ENCODE peak calls at places on chromosomes 3 and 15, in four cellular contexts. Z is stomach, O is coronary artery, N is nephron progenitor cell. M is an unnamed sample.

GRCh38 chr15:80604583-80605506 is 90.3 kb upstream of the ABHD17C start:
- DNase-seq in Z (no peak), O (peak; percentile 24), N (no peak), M (no peak)

GRCh38 chr15:64191971-64192830 is 29.4 kb upstream of the PPIB start:
- DNase-seq in Z (no peak), O (no peak), N (no peak), M (no peak)

GRCh38 chr3:196440696-196441095 is 8.5 kb upstream of the UBXN7 start:
- DNase-seq in Z (no peak), O (no peak), N (no peak), M (no peak)

GRCh38 chr15:42070966-42071350 is 23.4 kb downstream of the PLA2G4D start:
- DNase-seq in Z (no peak), O (peak; percentile 41), N (no peak), M (no peak)

GRCh38 chr15:48414015-48414414 is 82.8 kb downstream of the DUT start:
- DNase-seq in Z (no peak), O (no peak), N (no peak), M (no peak)

GRCh38 chr3:156448300-156448699 is 106.6 kb downstream of the SSR3 start:
- DNase-seq in Z (no peak), O (no peak), N (no peak), M (peak; percentile 39)

GRCh38 chr15:39670687-39671086 is 89.8 kb downstream of the THBS1 start:
- DNase-seq in Z (no peak), O (no peak), N (no peak), M (no peak)

GRCh38 chr3:52088445-52089367 is 32.3 kb upstream of the DUSP7 start:
- DNase-seq in Z (no peak), O (no peak), N (peak; percentile 39), M (peak; percentile 28)

GRCh38 chr3:195385526-195385925 is 57.3 kb downstream of the ACAP2 start:
- DNase-seq in Z (no peak), O (no peak), N (no peak), M (no peak)

GRCh38 chr15:69523010-69524001 is 70.7 kb downstream of the RPLP1 start:
- DNase-seq in Z (peak; percentile 84), O (no peak), N (peak; percentile 91), M (peak; percentile 73)

GRCh38 chr3:172516318-172517214 is 6.7 kb downstream of the TNFSF10 start:
- DNase-seq in Z (peak; percentile 85), O (peak; percentile 78), N (no peak), M (peak; percentile 21)

GRCh38 chr15:101391981-101392566 is 97.0 kb upstream of the SNRPA1 start:
- DNase-seq in Z (no peak), O (no peak), N (no peak), M (peak; percentile 44)

GRCh38 chr3:13484861-13485590 is 4.9 kb downstream of the HDAC11 start:
- DNase-seq in Z (peak; percentile 96), O (no peak), N (no peak), M (no peak)

GRCh38 chr15:49155834-49156627 is 632 bp upstream of the COPS2 start:
- DNase-seq in Z (no peak), O (no peak), N (peak; percentile 18), M (no peak)

GRCh38 chr3:126267169-126267975 is 87.0 kb upstream of the ALDH1L1 start:
- DNase-seq in Z (peak; percentile 83), O (peak; percentile 96), N (peak; percentile 88), M (no peak)

GRCh38 chr3:64595253-64595694 is 92.5 kb downstream of the ADAMTS9 start:
- DNase-seq in Z (no peak), O (peak; percentile 87), N (no peak), M (no peak)

GRCh38 chr3:190089711-190090110 is 31.0 kb downstream of the P3H2 start:
- DNase-seq in Z (no peak), O (no peak), N (no peak), M (peak; percentile 38)

GRCh38 chr15:93179704-93180103 is 90.7 kb upstream of the RGMA start:
- DNase-seq in Z (no peak), O (no peak), N (peak; percentile 20), M (no peak)

GRCh38 chr15:93180128-93180527 is 91.1 kb upstream of the RGMA start:
- DNase-seq in Z (no peak), O (no peak), N (no peak), M (no peak)

GRCh38 chr15:93180656-93181055 is 91.6 kb upstream of the RGMA start:
- DNase-seq in Z (no peak), O (no peak), N (peak; percentile 57), M (no peak)

GRCh38 chr15:93179072-93179471 is 90.1 kb upstream of the RGMA start:
- DNase-seq in Z (peak; percentile 27), O (no peak), N (no peak), M (no peak)

GRCh38 chr15:93178371-93178770 is 89.4 kb upstream of the RGMA start:
- DNase-seq in Z (no peak), O (no peak), N (no peak), M (no peak)
- TF ChIP-seq CTCF in Z (no peak), O (no peak), N (no peak), M (no peak)

GRCh38 chr3:194269610-194270145 is 81.5 kb downstream of the CPN2 start:
- DNase-seq in Z (peak; percentile 58), O (peak; percentile 92), N (peak; percentile 47), M (no peak)
- TF ChIP-seq CTCF in Z (peak; percentile 31), O (peak; percentile 27), N (no peak), M (no peak)

GRCh38 chr15:99387769-99388168 is 136.5 kb downstream of the LRRC28 start:
- DNase-seq in Z (no peak), O (no peak), N (no peak), M (no peak)

GRCh38 chr15:99385865-99386264 is 134.6 kb downstream of the LRRC28 start:
- DNase-seq in Z (peak; percentile 65), O (no peak), N (no peak), M (no peak)

GRCh38 chr15:99386429-99386828 is 135.1 kb downstream of the LRRC28 start:
- DNase-seq in Z (no peak), O (no peak), N (no peak), M (no peak)

GRCh38 chr15:99393641-99394040 is 142.4 kb downstream of the LRRC28 start:
- DNase-seq in Z (no peak), O (no peak), N (no peak), M (no peak)

DNA sequence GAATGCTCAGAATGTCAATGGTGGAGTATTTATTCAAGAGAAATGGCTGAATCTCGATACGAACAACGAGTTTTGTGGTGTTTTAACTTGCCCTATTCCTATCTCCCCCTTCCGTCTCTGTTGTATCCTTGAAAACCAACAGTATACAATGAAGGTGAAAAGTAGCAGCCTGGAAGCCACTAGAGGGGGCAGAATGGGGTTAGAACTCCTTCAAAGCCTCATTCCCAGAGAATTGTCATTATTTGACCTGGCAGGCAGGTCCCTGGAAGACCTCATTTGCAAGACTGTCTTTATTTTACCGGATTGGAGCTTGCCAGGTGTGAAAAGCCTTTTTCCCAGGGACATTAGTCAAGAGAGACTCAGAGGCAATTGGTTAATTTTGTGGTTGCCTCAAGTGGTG is 139.4 kb downstream of the LRRC28 start:
- DNase-seq in Z (no peak), O (no peak), N (no peak), M (no peak)
- TF ChIP-seq CTCF in Z (no peak), O (no peak), N (no peak), M (no peak)

GRCh38 chr3:151578495-151578894 is 117.6 kb upstream of the IGSF10 start:
- DNase-seq in Z (no peak), O (no peak), N (no peak), M (no peak)
- TF ChIP-seq CTCF in Z (no peak), O (no peak), N (no peak), M (no peak)

M was measured in GM20000.